ENCODE peak calls at places on chromosomes 6 and 20, in four cellular contexts. M, S, F and N are unnamed samples. For H3K4me1, the result is how much of the 10 kb centered on the place peaks cover.

GRCh38 chr6:7087491-7087979 is 20.2 kb upstream of the RREB1 start:
- DNase-seq in M (peak), S (no peak), F (no peak), N (no peak)

GRCh38 chr6:45688180-45688579 is 310.4 kb upstream of the SUPT3H start:
- DNase-seq in M (no peak), F (no peak), S (no peak), N (no peak)

GRCh38 chr6:12545141-12545540 is 171.4 kb upstream of the PHACTR1 start:
- DNase-seq in S (no peak), F (no peak), M (no peak), N (no peak)

GRCh38 chr20:9068896-9069663 is at the start of gene PLCB4:
- DNase-seq in F (no peak), M (peak), S (no peak), N (peak)

GRCh38 chr20:1185781-1186334 is 1.1 kb upstream of the TMEM74B start:
- DNase-seq in F (peak), M (peak), S (no peak), N (peak)

GRCh38 chr6:44022296-44022661 is 105.0 kb downstream of the MRPL14 start:
- DNase-seq in S (no peak), M (no peak), F (no peak), N (no peak)

GRCh38 chr20:23727016-23727415 is 23.7 kb downstream of the CST1 start:
- DNase-seq in F (no peak), S (no peak), M (no peak), N (no peak)

GRCh38 chr6:138428943-138429616 is 25.1 kb downstream of the HEBP2 start:
- DNase-seq in S (no peak), M (no peak), F (no peak), N (no peak)

GRCh38 chr6:98831057-98832031 is 3.0 kb upstream of the POU3F2 start:
- DNase-seq in M (no peak), F (no peak), S (no peak), N (no peak)

GRCh38 chr6:81241126-81241525 is 511.4 kb downstream of the TENT5A start:
- DNase-seq in M (no peak), S (no peak), F (no peak), N (no peak)

GRCh38 chr20:46330072-46330763 is 21.9 kb upstream of the CDH22 start:
- DNase-seq in S (no peak), M (no peak), F (no peak), N (peak)

GRCh38 chr20:12591949-12592470 is 416.8 kb upstream of the SPTLC3 start:
- DNase-seq in M (no peak), S (no peak), F (no peak), N (no peak)

GRCh38 chr20:33262658-33263065 is 20.4 kb upstream of the BPIFB1 start:
- DNase-seq in F (peak), S (no peak), M (no peak), N (no peak)

GRCh38 chr6:75481936-75482593 is 11.5 kb downstream of the FILIP1 start:
- DNase-seq in M (no peak), S (no peak), F (no peak), N (no peak)

GRCh38 chr6:75480425-75480824 is 13.2 kb downstream of the FILIP1 start:
- DNase-seq in M (no peak), F (no peak), S (no peak), N (no peak)

GRCh38 chr6:75478929-75479328 is 14.7 kb downstream of the FILIP1 start:
- DNase-seq in S (no peak), M (no peak), F (no peak), N (no peak)

GRCh38 chr6:75481394-75481793 is 12.2 kb downstream of the FILIP1 start:
- DNase-seq in F (no peak), M (no peak), S (no peak), N (no peak)

DNA sequence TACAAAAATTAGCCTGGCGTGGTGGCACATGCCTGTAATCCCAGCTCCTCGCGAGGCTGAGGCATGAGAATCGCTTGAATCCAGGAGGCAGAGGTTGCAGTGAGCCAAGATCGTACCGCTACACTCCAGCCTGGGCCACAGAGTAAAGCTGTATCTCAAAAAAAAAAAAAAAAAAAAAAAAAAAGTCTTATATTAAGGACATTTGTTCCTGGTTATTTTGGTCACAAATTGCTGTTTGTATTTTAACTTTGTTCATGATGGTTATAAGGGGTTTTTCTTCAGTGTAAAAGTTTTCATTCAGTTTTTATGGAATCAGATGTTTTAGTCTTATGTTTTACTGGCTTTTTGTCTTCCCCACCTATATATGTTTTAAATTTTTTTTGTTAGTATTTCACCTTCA is 13.9 kb downstream of the FILIP1 start:
- DNase-seq in S (no peak), M (no peak), F (no peak), N (no peak)
- H3K4me1 ChIP-seq in S (under half), M (under half), F (under half), N (under half)

DNA sequence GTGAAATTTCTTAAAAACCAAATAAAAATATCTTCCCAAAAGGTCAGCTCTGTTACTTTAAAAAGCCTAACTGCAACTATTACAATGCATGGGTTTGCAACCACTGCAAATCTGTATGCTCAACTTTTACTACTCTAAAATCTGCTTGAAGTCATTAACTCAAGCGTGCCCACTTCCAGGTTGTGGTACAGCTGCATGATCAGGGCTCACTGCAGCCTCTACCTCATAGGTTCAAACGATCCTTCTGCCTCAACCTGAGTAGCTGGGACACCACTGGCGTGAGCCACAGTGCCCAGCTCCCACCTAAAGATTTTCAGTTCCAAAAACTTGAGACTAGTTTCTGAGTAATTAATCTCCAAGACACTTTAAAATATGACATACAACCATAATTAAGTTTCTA is 8.2 kb downstream of the DIDO1 start:
- DNase-seq in M (no peak), F (no peak), S (no peak), N (no peak)
- H3K4me1 ChIP-seq in M (half or more), F (half or more), S (under half), N (under half)

GRCh38 chr20:19971121-19971520 is 46.0 kb upstream of the NAA20 start:
- DNase-seq in S (no peak), F (no peak), M (no peak), N (no peak)
- H3K4me1 ChIP-seq in S (under half), F (under half), M (under half), N (under half)

DNA sequence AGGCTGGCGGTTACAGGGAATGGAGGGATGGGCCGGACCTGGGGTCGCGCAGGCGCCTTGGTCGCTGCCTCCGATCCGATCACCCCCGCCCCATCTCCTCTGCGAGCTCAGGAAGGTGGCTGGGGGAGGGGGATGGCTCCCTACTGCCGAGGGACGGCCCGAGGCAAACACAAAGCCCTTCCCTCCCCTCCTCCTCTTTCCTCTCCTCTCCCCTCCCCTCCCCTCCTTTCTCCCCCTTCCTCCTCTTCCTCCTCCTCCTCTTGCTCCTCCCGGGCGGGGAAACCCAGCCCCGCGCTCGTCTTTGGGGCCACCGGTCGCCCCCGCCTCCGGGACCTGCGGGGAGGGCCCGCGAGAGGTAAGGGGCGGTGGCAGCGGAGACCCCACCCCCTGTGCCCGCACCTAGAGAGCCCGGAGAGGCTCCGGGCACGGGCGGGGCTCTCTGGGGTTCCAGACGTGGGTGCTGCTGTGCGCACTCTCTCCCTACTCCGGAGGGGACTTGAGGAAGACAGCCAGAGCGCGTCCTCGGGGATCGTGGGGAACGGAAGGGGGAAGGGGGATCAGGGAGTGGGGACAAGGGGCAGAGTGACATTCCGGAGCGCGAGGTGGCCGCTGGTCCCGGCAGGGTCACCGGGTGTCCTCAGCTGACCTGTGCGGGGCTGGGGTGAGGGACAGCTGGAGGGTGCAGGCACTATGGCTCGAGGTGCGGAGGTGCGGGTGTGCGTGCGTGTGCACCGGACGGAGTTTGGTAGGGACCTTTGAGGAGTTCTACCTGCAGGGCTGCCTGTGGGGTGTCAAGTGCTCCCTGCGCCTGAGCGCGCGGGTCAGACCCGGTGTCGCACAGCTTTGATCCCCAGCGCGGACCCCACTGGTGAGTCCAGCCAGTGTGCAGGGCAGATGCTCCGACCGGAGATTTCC is at the start of gene RIN2:
- DNase-seq in F (peak), S (peak), M (peak), N (peak)
- H3K4me1 ChIP-seq in F (under half), S (under half), M (under half), N (under half)

GRCh38 chr6:11210386-11211138 is 21.9 kb downstream of the NEDD9 start:
- DNase-seq in S (peak), M (no peak), F (no peak), N (no peak)

GRCh38 chr6:11214438-11214837 is 18.0 kb downstream of the NEDD9 start:
- DNase-seq in F (no peak), S (peak), M (no peak), N (peak)

GRCh38 chr6:11211235-11211634 is 21.2 kb downstream of the NEDD9 start:
- DNase-seq in S (no peak), M (no peak), F (no peak), N (no peak)

GRCh38 chr6:11213305-11214106 is 19.0 kb downstream of the NEDD9 start:
- DNase-seq in M (no peak), S (peak), F (no peak), N (no peak)

GRCh38 chr6:11212625-11213024 is 19.8 kb downstream of the NEDD9 start:
- DNase-seq in S (peak), M (no peak), F (peak), N (no peak)
- H3K4me1 ChIP-seq in S (under half), M (under half), F (under half), N (under half)

GRCh38 chr6:1266686-1267056 is 45.2 kb upstream of the FOXQ1 start:
- DNase-seq in F (no peak), S (no peak), M (no peak), N (no peak)

GRCh38 chr6:1263850-1264377 is 48.0 kb upstream of the FOXQ1 start:
- DNase-seq in F (no peak), S (no peak), M (no peak), N (no peak)

GRCh38 chr6:1264619-1265445 is 47.1 kb upstream of the FOXQ1 start:
- DNase-seq in M (no peak), S (no peak), F (no peak), N (no peak)

GRCh38 chr6:1267790-1268762 is 43.8 kb upstream of the FOXQ1 start:
- DNase-seq in S (no peak), M (no peak), F (no peak), N (no peak)

GRCh38 chr6:1267057-1267732 is 44.7 kb upstream of the FOXQ1 start:
- DNase-seq in F (no peak), S (no peak), M (no peak), N (no peak)
- H3K4me1 ChIP-seq in F (under half), S (under half), M (under half), N (under half)